ENCODE peak calls at places on chromosomes 11 and 22, in five cellular contexts. U is IMR-90, B is aorta, Q is colonic mucosa, K is mammary epithelial cell. F is an unnamed sample.

GRCh38 chr22:50276143-50276542 is 6.0 kb upstream of the MAPK11 start:
- DNase-seq in Q (peak), U (peak), B (peak), K (no peak), F (peak)

GRCh38 chr11:57566035-57566504 is 1.4 kb downstream of the UBE2L6 start:
- DNase-seq in B (no peak), K (peak), Q (peak), U (peak), F (peak)

GRCh38 chr11:96284917-96285316 is 58.1 kb downstream of the MAML2 start:
- DNase-seq in K (no peak), Q (no peak), B (no peak), U (no peak), F (no peak)

GRCh38 chr11:16820324-16821092 is 82.1 kb downstream of the C11orf58 start:
- DNase-seq in K (peak), B (peak), Q (peak), U (peak), F (peak)

GRCh38 chr22:48346311-48346710 is 1481.4 kb downstream of the BRD1 start:
- DNase-seq in U (no peak), B (no peak), K (no peak), Q (no peak), F (peak)

GRCh38 chr11:66017354-66017753 is 5.5 kb downstream of the CST6 start:
- DNase-seq in K (no peak), B (no peak), U (no peak), Q (no peak), F (peak)

GRCh38 chr11:66361502-66361941 is 10.0 kb downstream of the SLC29A2 start:
- DNase-seq in U (no peak), Q (no peak), K (no peak), B (peak), F (peak)

GRCh38 chr22:30809086-30809485 is 114.4 kb downstream of the OSBP2 start:
- DNase-seq in Q (no peak), U (peak), K (peak), B (no peak), F (no peak)

GRCh38 chr22:43837666-43838065 is 24.6 kb downstream of the SULT4A1 start:
- DNase-seq in K (no peak), Q (no peak), B (no peak), U (no peak), F (no peak)

GRCh38 chr11:17845431-17845881 is 110.9 kb downstream of the KCNC1 start:
- DNase-seq in K (peak), B (no peak), U (peak), Q (no peak), F (peak)

GRCh38 chr11:134981824-134982223 is 569.8 kb upstream of the B3GAT1 start:
- DNase-seq in K (no peak), U (no peak), B (no peak), Q (no peak), F (no peak)

GRCh38 chr22:37416806-37417205 is 10.5 kb downstream of the ELFN2 start:
- DNase-seq in B (no peak), U (no peak), Q (no peak), K (no peak), F (no peak)

GRCh38 chr11:93817426-93818348 is 32.7 kb downstream of the VSTM5 start:
- DNase-seq in K (no peak), B (no peak), U (no peak), Q (no peak), F (no peak)

GRCh38 chr22:23283591-23284503 is 103.5 kb downstream of the BCR start:
- DNase-seq in B (no peak), U (no peak), K (peak), Q (no peak), F (no peak)

GRCh38 chr11:122981388-122982264 is at the start of gene BSX:
- DNase-seq in B (no peak), U (peak), Q (peak), K (peak), F (peak)

GRCh38 chr11:76293189-76293631 is 86.9 kb upstream of the WNT11 start:
- DNase-seq in Q (no peak), B (no peak), U (no peak), K (no peak), F (peak)

GRCh38 chr11:4072668-4073285 is 21.8 kb upstream of the RRM1 start:
- DNase-seq in U (peak), K (peak), B (no peak), Q (peak), F (no peak)

GRCh38 chr22:22171357-22172218 is 73.0 kb upstream of the VPREB1 start:
- DNase-seq in B (no peak), U (no peak), K (peak), Q (no peak), F (no peak)

GRCh38 chr22:20433686-20434241 is 3.9 kb downstream of the SCARF2 start:
- DNase-seq in B (peak), Q (no peak), U (no peak), K (no peak), F (peak)

GRCh38 chr11:111605681-111606080 is 3.4 kb downstream of the SIK2 start:
- DNase-seq in B (no peak), U (no peak), Q (no peak), K (no peak), F (no peak)

GRCh38 chr22:36160499-36160942 is at the start of gene APOL3:
- DNase-seq in U (peak), B (peak), K (peak), Q (peak), F (peak)

GRCh38 chr11:100094121-100094865 is 592.8 kb upstream of the ARHGAP42 start:
- DNase-seq in U (no peak), Q (no peak), B (no peak), K (no peak), F (no peak)

GRCh38 chr11:84289381-84289906 is 1003.3 kb upstream of the CCDC90B start:
- DNase-seq in K (peak), Q (no peak), B (no peak), U (peak), F (no peak)

GRCh38 chr11:88338223-88338661 is 706 bp upstream of the CTSC start:
- DNase-seq in Q (peak), B (peak), U (peak), K (peak), F (no peak)

GRCh38 chr11:84390441-84391078 is 1104.4 kb upstream of the CCDC90B start:
- DNase-seq in U (no peak), K (peak), Q (no peak), B (no peak), F (no peak)

GRCh38 chr11:63814383-63814736 is 1.1 kb downstream of the SPINDOC start:
- DNase-seq in K (peak), B (no peak), U (no peak), Q (no peak), F (peak)

GRCh38 chr22:26576026-26576680 is 13.8 kb downstream of the TPST2 start:
- DNase-seq in Q (no peak), U (peak), B (no peak), K (no peak), F (no peak)
- H3K27ac ChIP-seq in Q (no peak), U (no peak), B (no peak), K (no peak), F (no peak)

GRCh38 chr22:46159777-46160176 is 9.5 kb downstream of the PPARA start:
- DNase-seq in K (peak), Q (no peak), U (no peak), B (no peak), F (no peak)

GRCh38 chr22:46165975-46166374 is 15.6 kb downstream of the PPARA start:
- DNase-seq in K (no peak), U (peak), B (no peak), Q (no peak), F (no peak)

GRCh38 chr22:46163498-46163897 is 13.2 kb downstream of the PPARA start:
- DNase-seq in K (no peak), Q (no peak), U (no peak), B (no peak), F (no peak)

GRCh38 chr22:46162285-46162684 is 12.0 kb downstream of the PPARA start:
- DNase-seq in B (no peak), Q (no peak), K (no peak), U (no peak), F (no peak)

GRCh38 chr22:46162771-46163170 is 12.4 kb downstream of the PPARA start:
- DNase-seq in Q (no peak), B (no peak), U (no peak), K (no peak), F (no peak)
- H3K27ac ChIP-seq in Q (no peak), B (no peak), U (no peak), K (no peak), F (no peak)

DNA sequence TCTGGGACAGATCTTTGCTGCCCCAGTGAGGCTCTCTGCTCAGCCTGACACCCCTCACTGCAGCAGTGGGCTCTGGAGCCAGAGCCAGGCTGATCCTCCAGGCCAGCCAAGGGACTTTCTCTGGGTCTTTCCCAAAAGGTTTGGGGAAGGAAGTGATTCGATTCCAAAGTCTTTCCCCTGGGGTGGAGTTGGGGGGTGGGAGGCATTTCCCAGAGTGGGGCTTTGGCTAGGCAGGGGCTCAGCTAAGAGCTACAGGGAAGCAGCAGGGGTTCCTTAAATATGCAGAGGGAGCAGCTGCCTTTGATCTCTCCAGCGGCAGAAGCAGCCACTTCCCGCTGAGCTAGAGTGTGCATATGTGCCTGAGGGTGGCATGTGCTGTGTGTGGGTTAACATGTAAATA is 192.9 kb downstream of the INSC start:
- DNase-seq in K (no peak), B (no peak), U (no peak), Q (no peak), F (no peak)
- H3K27ac ChIP-seq in K (no peak), B (no peak), U (no peak), Q (no peak), F (no peak)

GRCh38 chr11:8019671-8020597 is 32.8 kb downstream of the EIF3F start:
- DNase-seq in K (peak), Q (peak), U (peak), B (no peak), F (peak)

GRCh38 chr11:8022876-8023275 is 35.7 kb downstream of the EIF3F start:
- DNase-seq in U (no peak), Q (no peak), B (no peak), K (no peak), F (no peak)

GRCh38 chr11:8023831-8024555 is 36.9 kb downstream of the EIF3F start:
- DNase-seq in K (peak), Q (no peak), U (peak), B (no peak), F (no peak)

GRCh38 chr11:8018742-8019631 is 31.9 kb downstream of the EIF3F start:
- DNase-seq in B (peak), K (peak), U (peak), Q (peak), F (peak)

DNA sequence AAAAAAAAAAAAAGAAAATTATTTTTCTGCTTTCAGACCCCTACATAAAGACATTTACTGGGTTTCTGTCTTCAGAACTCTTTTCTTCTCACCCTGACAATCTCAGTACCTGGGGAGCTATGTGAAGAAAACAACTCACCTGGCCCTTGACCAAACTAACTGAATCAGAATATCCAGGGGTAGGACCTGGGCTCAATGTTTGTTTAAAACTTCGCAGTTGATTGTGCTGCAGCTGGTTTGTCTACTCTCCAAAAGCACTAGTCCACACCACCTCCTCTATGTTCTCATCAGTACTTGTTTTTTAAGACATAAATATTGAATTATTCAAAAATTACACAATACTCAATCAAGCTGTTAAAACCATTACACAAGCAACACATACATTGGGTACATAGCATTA is 34.8 kb downstream of the EIF3F start:
- DNase-seq in U (no peak), K (no peak), Q (no peak), B (no peak), F (no peak)
- H3K27ac ChIP-seq in U (no peak), K (no peak), Q (no peak), B (no peak), F (no peak)

DNA sequence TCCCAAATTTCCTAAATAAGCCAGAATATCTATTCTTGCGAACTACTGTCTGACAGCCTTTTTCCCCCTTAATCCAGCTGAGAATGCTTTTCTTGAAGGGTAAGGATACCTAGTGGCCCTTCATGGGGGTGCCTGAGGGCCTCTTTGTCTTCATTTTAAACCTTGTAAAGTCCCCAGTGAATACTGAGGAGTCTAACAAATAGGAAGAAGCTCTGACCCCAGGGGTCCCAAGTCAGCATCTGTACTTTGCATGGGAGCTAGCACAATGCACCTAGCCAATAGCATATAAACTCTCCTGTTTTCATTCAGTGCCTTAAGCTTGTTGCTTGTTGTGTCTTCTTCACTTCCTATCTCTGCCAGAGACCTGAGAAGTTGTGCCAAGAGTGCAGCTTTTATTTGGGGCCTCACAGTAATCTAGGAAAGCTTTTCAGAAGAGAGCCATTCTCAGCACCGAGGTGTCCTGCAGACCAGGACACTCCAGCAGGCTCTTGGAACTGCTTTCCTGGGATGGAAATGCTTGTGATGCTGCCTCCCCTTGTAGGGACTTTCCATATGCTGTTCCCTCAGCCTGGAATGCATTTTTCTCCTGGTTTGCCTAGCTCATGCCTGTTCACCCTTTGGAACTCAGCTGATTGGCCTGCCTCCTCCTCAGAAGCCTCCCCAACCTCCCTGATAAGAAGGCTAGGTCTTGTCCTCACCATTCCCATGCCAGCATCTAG is 37.2 kb downstream of the BMAL1 start:
- DNase-seq in U (peak), B (no peak), K (no peak), Q (no peak), F (no peak)
- H3K27ac ChIP-seq in U (no peak), B (no peak), K (no peak), Q (no peak), F (no peak)

DNA sequence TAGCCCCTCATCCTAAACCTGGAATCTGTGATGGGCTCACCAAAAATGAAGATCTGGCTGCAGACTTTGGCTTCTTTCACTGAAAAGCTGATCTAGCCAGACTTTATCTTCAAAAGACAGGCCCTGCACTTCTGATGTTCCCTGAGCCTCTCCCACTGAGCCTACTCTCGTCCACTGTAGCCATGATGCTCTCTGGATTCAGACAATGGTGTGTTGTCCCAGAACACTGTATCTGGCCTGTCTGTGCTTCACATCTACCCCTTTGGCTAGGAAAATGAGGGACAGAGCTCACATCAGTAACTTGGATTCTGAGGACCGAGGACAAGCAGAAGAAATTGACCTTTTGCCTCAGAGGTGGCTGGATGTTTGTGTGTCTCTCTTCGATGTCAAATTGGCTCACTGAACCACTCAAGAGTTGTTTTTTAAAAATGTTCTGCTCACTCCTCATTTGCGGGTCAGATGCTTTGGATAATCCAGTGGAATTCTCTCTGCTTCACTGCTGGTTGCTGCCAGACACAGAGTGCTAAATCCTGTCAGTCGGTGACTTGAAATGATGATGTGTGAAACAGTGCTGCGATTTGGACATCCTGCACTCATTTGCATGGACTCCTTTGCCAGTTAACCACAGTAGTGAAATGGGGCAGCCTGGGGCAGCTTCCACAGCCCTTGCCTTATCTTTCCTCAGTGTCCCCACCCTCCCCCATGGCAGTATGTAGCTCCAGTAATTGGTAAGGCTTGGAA is 67.5 kb downstream of the ARFGAP2 start:
- DNase-seq in Q (no peak), K (no peak), U (no peak), B (no peak), F (no peak)
- H3K27ac ChIP-seq in Q (no peak), K (no peak), U (no peak), B (no peak), F (no peak)

GRCh38 chr11:73553266-73553665 is 44.6 kb downstream of the FAM168A start:
- DNase-seq in B (no peak), Q (no peak), K (no peak), U (peak), F (peak)

GRCh38 chr11:73555615-73556014 is 42.3 kb downstream of the FAM168A start:
- DNase-seq in B (no peak), U (no peak), K (no peak), Q (no peak), F (no peak)

GRCh38 chr11:73559758-73560157 is 38.2 kb downstream of the FAM168A start:
- DNase-seq in K (no peak), Q (no peak), U (peak), B (no peak), F (no peak)

GRCh38 chr11:73554677-73555320 is 43.1 kb downstream of the FAM168A start:
- DNase-seq in U (no peak), Q (no peak), B (no peak), K (no peak), F (no peak)

GRCh38 chr11:73556966-73557365 is 40.9 kb downstream of the FAM168A start:
- DNase-seq in U (no peak), K (no peak), B (no peak), Q (no peak), F (no peak)
- H3K27ac ChIP-seq in U (no peak), K (no peak), B (no peak), Q (no peak), F (no peak)

DNA sequence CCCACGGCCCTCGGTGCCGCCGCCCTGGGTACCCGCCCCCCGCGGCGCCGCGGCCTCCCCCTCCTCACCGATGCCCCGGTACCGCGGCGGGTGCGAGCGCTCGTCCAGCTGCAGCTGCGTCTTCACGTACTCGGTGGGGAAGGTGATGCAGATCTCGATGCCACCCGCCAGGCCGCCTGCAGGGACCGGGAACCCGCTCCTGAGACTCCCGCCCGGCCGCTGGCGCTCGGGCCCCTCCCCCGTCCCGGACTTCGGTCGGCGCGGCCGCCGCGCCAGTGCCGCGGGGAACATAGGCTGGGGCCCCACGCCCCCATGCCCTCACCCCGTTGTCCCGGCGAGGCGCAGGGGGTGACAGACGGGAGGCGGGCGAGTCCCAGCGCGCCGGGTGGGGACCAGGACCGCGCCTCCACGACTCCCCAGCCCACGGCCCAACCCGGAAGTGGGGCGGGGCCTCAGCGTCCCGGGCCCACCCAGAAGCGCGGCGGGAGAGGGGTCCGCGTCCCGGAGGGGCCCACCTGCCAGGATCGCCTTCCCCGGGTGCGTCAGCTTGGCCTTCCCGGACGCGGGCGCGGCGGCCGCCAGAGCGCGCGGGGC is 374 bp downstream of the SLC25A1 start:
- DNase-seq in K (peak), Q (peak), U (peak), B (no peak), F (peak)
- H3K27ac ChIP-seq in K (peak), Q (peak), U (peak), B (peak), F (peak)

DNA sequence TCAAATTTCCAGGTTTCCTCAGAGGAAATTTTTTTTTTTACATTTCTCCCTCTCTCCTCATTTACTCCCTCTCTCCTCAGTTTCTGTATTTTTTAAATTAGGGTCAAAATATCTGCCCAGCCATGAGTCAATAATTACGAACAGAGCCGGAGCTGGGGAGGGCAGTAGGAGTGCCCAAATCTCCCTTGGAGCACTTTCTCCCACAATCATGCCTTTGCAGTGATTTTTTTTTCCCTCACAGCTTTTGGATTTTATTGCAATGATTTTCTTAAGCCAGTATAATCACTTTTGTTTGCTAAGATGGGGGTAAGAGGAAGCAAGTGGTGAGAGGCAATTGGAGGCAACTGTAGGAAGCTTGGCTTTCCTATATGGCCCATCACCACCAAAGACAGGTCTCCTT is 192.4 kb upstream of the PITPNB start:
- DNase-seq in U (no peak), Q (no peak), K (no peak), B (no peak), F (peak)
- H3K27ac ChIP-seq in U (no peak), Q (no peak), K (no peak), B (no peak), F (peak)